ENCODE peak calls at places on chromosomes 12 and 14, in six cellular contexts. One of them, this sample, is unnamed.

GRCh38 chr14:29262979-29263378 is 496.4 kb downstream of the FOXG1 start:
- DNase-seq in fibroblast of pulmonary artery: peak
- DNase-seq in breast epithelium: no peak
- DNase-seq in tibial artery: no peak
- DNase-seq in coronary artery: no peak
- DNase-seq in sigmoid colon: no peak
- DNase-seq in this sample: no peak

GRCh38 chr14:91315844-91316267 is 71.4 kb upstream of the GPR68 start:
- DNase-seq in breast epithelium: no peak
- DNase-seq in fibroblast of pulmonary artery: no peak
- DNase-seq in sigmoid colon: no peak
- DNase-seq in tibial artery: no peak
- DNase-seq in coronary artery: no peak
- DNase-seq in this sample: no peak

GRCh38 chr12:104710940-104711725 is 247.0 kb downstream of the SLC41A2 start:
- DNase-seq in coronary artery: no peak
- DNase-seq in fibroblast of pulmonary artery: peak
- DNase-seq in sigmoid colon: no peak
- DNase-seq in breast epithelium: no peak
- DNase-seq in tibial artery: no peak
- DNase-seq in this sample: no peak

GRCh38 chr12:6141048-6141447 is 16.6 kb upstream of the VWF start:
- DNase-seq in tibial artery: no peak
- DNase-seq in coronary artery: no peak
- DNase-seq in sigmoid colon: no peak
- DNase-seq in breast epithelium: no peak
- DNase-seq in fibroblast of pulmonary artery: peak
- DNase-seq in this sample: no peak

GRCh38 chr12:116876151-116876869 is 4.9 kb downstream of the HRK start:
- DNase-seq in coronary artery: no peak
- DNase-seq in breast epithelium: no peak
- DNase-seq in sigmoid colon: no peak
- DNase-seq in tibial artery: no peak
- DNase-seq in fibroblast of pulmonary artery: no peak
- DNase-seq in this sample: no peak

GRCh38 chr14:98293527-98293926 is 978.5 kb downstream of the BCL11B start:
- DNase-seq in fibroblast of pulmonary artery: no peak
- DNase-seq in tibial artery: no peak
- DNase-seq in coronary artery: no peak
- DNase-seq in breast epithelium: no peak
- DNase-seq in sigmoid colon: no peak
- DNase-seq in this sample: no peak

GRCh38 chr12:15563683-15564082 is 225.5 kb downstream of the EPS8 start:
- DNase-seq in breast epithelium: no peak
- DNase-seq in coronary artery: no peak
- DNase-seq in sigmoid colon: no peak
- DNase-seq in fibroblast of pulmonary artery: peak
- DNase-seq in tibial artery: no peak
- DNase-seq in this sample: no peak

GRCh38 chr12:124217508-124217981 is 77.3 kb upstream of the RFLNA start:
- DNase-seq in breast epithelium: no peak
- DNase-seq in sigmoid colon: no peak
- DNase-seq in tibial artery: no peak
- DNase-seq in fibroblast of pulmonary artery: no peak
- DNase-seq in coronary artery: no peak
- DNase-seq in this sample: no peak

GRCh38 chr12:128801879-128802391 is 21.8 kb downstream of the SLC15A4 start:
- DNase-seq in breast epithelium: no peak
- DNase-seq in tibial artery: no peak
- DNase-seq in sigmoid colon: peak
- DNase-seq in fibroblast of pulmonary artery: peak
- DNase-seq in coronary artery: no peak
- DNase-seq in this sample: no peak

GRCh38 chr12:104485651-104486341 is 29.0 kb downstream of the CHST11 start:
- DNase-seq in breast epithelium: no peak
- DNase-seq in tibial artery: no peak
- DNase-seq in coronary artery: no peak
- DNase-seq in fibroblast of pulmonary artery: no peak
- DNase-seq in sigmoid colon: no peak
- DNase-seq in this sample: no peak

GRCh38 chr12:89344862-89345202 is 7.5 kb downstream of the DUSP6 start:
- DNase-seq in sigmoid colon: no peak
- DNase-seq in tibial artery: no peak
- DNase-seq in fibroblast of pulmonary artery: no peak
- DNase-seq in breast epithelium: no peak
- DNase-seq in coronary artery: no peak
- DNase-seq in this sample: no peak

GRCh38 chr12:132379996-132380395 is 50.6 kb upstream of the GALNT9 start:
- DNase-seq in tibial artery: no peak
- DNase-seq in fibroblast of pulmonary artery: no peak
- DNase-seq in sigmoid colon: no peak
- DNase-seq in breast epithelium: no peak
- DNase-seq in coronary artery: no peak
- DNase-seq in this sample: no peak

GRCh38 chr12:106392746-106393145 is 35.2 kb downstream of the POLR3B start:
- DNase-seq in tibial artery: no peak
- DNase-seq in fibroblast of pulmonary artery: no peak
- DNase-seq in coronary artery: no peak
- DNase-seq in sigmoid colon: no peak
- DNase-seq in breast epithelium: no peak
- DNase-seq in this sample: no peak

GRCh38 chr12:2395352-2395977 is 342.7 kb downstream of the CACNA1C start:
- DNase-seq in breast epithelium: no peak
- DNase-seq in tibial artery: no peak
- DNase-seq in fibroblast of pulmonary artery: peak
- DNase-seq in coronary artery: no peak
- DNase-seq in sigmoid colon: no peak
- DNase-seq in this sample: peak

GRCh38 chr14:55846852-55847471 is 267.0 kb downstream of the KTN1 start:
- DNase-seq in fibroblast of pulmonary artery: peak
- DNase-seq in tibial artery: peak
- DNase-seq in sigmoid colon: peak
- DNase-seq in coronary artery: no peak
- DNase-seq in breast epithelium: no peak
- DNase-seq in this sample: no peak

GRCh38 chr14:38409081-38409705 is 153.3 kb upstream of the CLEC14A start:
- DNase-seq in tibial artery: no peak
- DNase-seq in coronary artery: no peak
- DNase-seq in breast epithelium: no peak
- DNase-seq in sigmoid colon: no peak
- DNase-seq in fibroblast of pulmonary artery: peak
- DNase-seq in this sample: no peak

GRCh38 chr14:53032161-53032803 is 81.4 kb upstream of the FERMT2 start:
- DNase-seq in coronary artery: no peak
- DNase-seq in fibroblast of pulmonary artery: peak
- DNase-seq in sigmoid colon: peak
- DNase-seq in tibial artery: no peak
- DNase-seq in breast epithelium: no peak
- DNase-seq in this sample: no peak

GRCh38 chr12:132771126-132771838 is 9.7 kb upstream of the ANKLE2 start:
- DNase-seq in fibroblast of pulmonary artery: no peak
- DNase-seq in breast epithelium: no peak
- DNase-seq in coronary artery: no peak
- DNase-seq in tibial artery: no peak
- DNase-seq in sigmoid colon: no peak
- DNase-seq in this sample: no peak

GRCh38 chr14:38737657-38738056 is 365.4 kb downstream of the SEC23A start:
- DNase-seq in coronary artery: no peak
- DNase-seq in tibial artery: no peak
- DNase-seq in sigmoid colon: no peak
- DNase-seq in fibroblast of pulmonary artery: no peak
- DNase-seq in breast epithelium: no peak
- DNase-seq in this sample: no peak

GRCh38 chr12:1776139-1776975 is 44.0 kb upstream of the LRTM2 start:
- DNase-seq in tibial artery: no peak
- DNase-seq in sigmoid colon: no peak
- DNase-seq in coronary artery: no peak
- DNase-seq in fibroblast of pulmonary artery: peak
- DNase-seq in breast epithelium: no peak
- DNase-seq in this sample: no peak

GRCh38 chr12:49933793-49934192 is 16.7 kb upstream of the AQP2 start:
- DNase-seq in breast epithelium: no peak
- DNase-seq in tibial artery: no peak
- DNase-seq in coronary artery: peak
- DNase-seq in fibroblast of pulmonary artery: peak
- DNase-seq in sigmoid colon: no peak
- DNase-seq in this sample: no peak

GRCh38 chr12:64456119-64456518 is 4.2 kb downstream of the TBK1 start:
- DNase-seq in sigmoid colon: no peak
- DNase-seq in breast epithelium: no peak
- DNase-seq in tibial artery: no peak
- DNase-seq in coronary artery: no peak
- DNase-seq in fibroblast of pulmonary artery: no peak
- DNase-seq in this sample: no peak

GRCh38 chr12:70091021-70091521 is 152.2 kb upstream of the CNOT2 start:
- DNase-seq in tibial artery: no peak
- DNase-seq in sigmoid colon: no peak
- DNase-seq in fibroblast of pulmonary artery: no peak
- DNase-seq in coronary artery: no peak
- DNase-seq in breast epithelium: no peak
- DNase-seq in this sample: no peak

GRCh38 chr12:93714382-93714781 is 37.2 kb downstream of the CRADD start:
- DNase-seq in coronary artery: no peak
- DNase-seq in sigmoid colon: no peak
- DNase-seq in tibial artery: no peak
- DNase-seq in breast epithelium: no peak
- DNase-seq in fibroblast of pulmonary artery: no peak
- DNase-seq in this sample: no peak

GRCh38 chr12:93713800-93714199 is 36.6 kb downstream of the CRADD start:
- DNase-seq in sigmoid colon: no peak
- DNase-seq in tibial artery: no peak
- DNase-seq in coronary artery: no peak
- DNase-seq in breast epithelium: no peak
- DNase-seq in fibroblast of pulmonary artery: no peak
- DNase-seq in this sample: no peak

GRCh38 chr12:93710574-93710926 is 33.4 kb downstream of the CRADD start:
- DNase-seq in breast epithelium: no peak
- DNase-seq in tibial artery: no peak
- DNase-seq in sigmoid colon: no peak
- DNase-seq in fibroblast of pulmonary artery: no peak
- DNase-seq in coronary artery: no peak
- DNase-seq in this sample: no peak

GRCh38 chr12:93712204-93712603 is 35.0 kb downstream of the CRADD start:
- DNase-seq in breast epithelium: no peak
- DNase-seq in coronary artery: no peak
- DNase-seq in tibial artery: no peak
- DNase-seq in sigmoid colon: no peak
- DNase-seq in fibroblast of pulmonary artery: no peak
- DNase-seq in this sample: no peak

DNA sequence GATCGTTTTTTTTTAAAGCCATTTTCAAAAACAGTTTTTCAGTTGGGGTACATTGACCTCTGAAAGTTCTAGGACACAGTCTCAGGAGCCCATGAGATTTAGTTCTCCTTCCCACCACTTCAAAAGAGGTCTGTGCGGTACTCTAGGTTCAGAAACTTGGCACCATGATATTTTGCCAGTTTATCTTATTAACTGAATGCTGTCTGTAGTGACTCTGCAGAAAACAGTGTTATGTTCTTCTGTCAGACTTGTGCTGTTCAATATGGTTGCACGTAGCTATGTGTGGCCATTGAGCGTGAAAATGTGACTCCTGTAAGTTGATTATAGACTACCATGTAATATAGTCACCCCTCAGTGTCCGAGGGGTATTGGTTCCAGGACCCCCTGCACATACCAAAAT is 35.9 kb downstream of the CRADD start:
- DNase-seq in coronary artery: no peak
- DNase-seq in fibroblast of pulmonary artery: no peak
- DNase-seq in tibial artery: no peak
- DNase-seq in breast epithelium: no peak
- DNase-seq in sigmoid colon: no peak
- DNase-seq in this sample: no peak
- TF ChIP-seq CTCF in coronary artery: no peak
- TF ChIP-seq CTCF in fibroblast of pulmonary artery: no peak
- TF ChIP-seq CTCF in tibial artery: no peak
- TF ChIP-seq CTCF in breast epithelium: no peak
- TF ChIP-seq CTCF in sigmoid colon: no peak
- TF ChIP-seq CTCF in this sample: no peak

DNA sequence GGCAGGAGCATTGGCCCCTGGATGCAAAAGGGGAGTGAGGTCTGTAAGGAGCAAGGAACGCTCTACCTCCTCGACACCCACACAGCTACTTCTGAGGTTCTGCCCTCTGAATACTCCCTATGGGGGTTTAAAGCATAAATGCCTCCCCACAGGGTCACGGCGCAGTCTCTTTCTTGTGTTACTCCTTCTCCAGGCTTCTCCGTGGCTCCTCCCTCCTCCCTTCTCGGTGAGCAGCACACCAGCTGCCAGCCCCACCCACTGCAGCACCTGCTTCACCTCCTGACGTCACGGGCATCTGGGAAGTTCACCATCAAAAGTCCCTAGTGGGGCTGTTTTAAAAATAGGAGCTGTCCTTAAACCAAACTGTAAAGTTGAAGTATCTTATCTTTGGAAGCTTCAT is 67.3 kb downstream of the SPTB start:
- DNase-seq in breast epithelium: no peak
- DNase-seq in tibial artery: no peak
- DNase-seq in fibroblast of pulmonary artery: no peak
- DNase-seq in sigmoid colon: no peak
- DNase-seq in coronary artery: no peak
- DNase-seq in this sample: no peak
- TF ChIP-seq CTCF in breast epithelium: no peak
- TF ChIP-seq CTCF in tibial artery: no peak
- TF ChIP-seq CTCF in fibroblast of pulmonary artery: no peak
- TF ChIP-seq CTCF in sigmoid colon: no peak
- TF ChIP-seq CTCF in coronary artery: no peak
- TF ChIP-seq CTCF in this sample: no peak

GRCh38 chr12:93802698-93803097 is 125.5 kb downstream of the CRADD start:
- DNase-seq in breast epithelium: no peak
- DNase-seq in tibial artery: no peak
- DNase-seq in sigmoid colon: no peak
- DNase-seq in fibroblast of pulmonary artery: peak
- DNase-seq in coronary artery: no peak
- DNase-seq in this sample: no peak
- TF ChIP-seq CTCF in breast epithelium: no peak
- TF ChIP-seq CTCF in tibial artery: no peak
- TF ChIP-seq CTCF in sigmoid colon: no peak
- TF ChIP-seq CTCF in fibroblast of pulmonary artery: peak
- TF ChIP-seq CTCF in coronary artery: no peak
- TF ChIP-seq CTCF in this sample: no peak

GRCh38 chr12:118655588-118655987 is 279.2 kb downstream of the SUDS3 start:
- DNase-seq in coronary artery: no peak
- DNase-seq in fibroblast of pulmonary artery: no peak
- DNase-seq in breast epithelium: no peak
- DNase-seq in sigmoid colon: no peak
- DNase-seq in tibial artery: no peak
- DNase-seq in this sample: no peak

GRCh38 chr12:118649765-118650585 is 273.6 kb downstream of the SUDS3 start:
- DNase-seq in coronary artery: no peak
- DNase-seq in fibroblast of pulmonary artery: no peak
- DNase-seq in sigmoid colon: no peak
- DNase-seq in breast epithelium: no peak
- DNase-seq in tibial artery: no peak
- DNase-seq in this sample: no peak

GRCh38 chr12:118645219-118645618 is 268.9 kb downstream of the SUDS3 start:
- DNase-seq in breast epithelium: no peak
- DNase-seq in sigmoid colon: no peak
- DNase-seq in fibroblast of pulmonary artery: no peak
- DNase-seq in tibial artery: no peak
- DNase-seq in coronary artery: no peak
- DNase-seq in this sample: no peak

GRCh38 chr12:118651487-118651886 is 275.1 kb downstream of the SUDS3 start:
- DNase-seq in tibial artery: no peak
- DNase-seq in sigmoid colon: no peak
- DNase-seq in breast epithelium: no peak
- DNase-seq in coronary artery: no peak
- DNase-seq in fibroblast of pulmonary artery: no peak
- DNase-seq in this sample: no peak

GRCh38 chr12:118650586-118650960 is 274.2 kb downstream of the SUDS3 start:
- DNase-seq in coronary artery: no peak
- DNase-seq in sigmoid colon: no peak
- DNase-seq in fibroblast of pulmonary artery: no peak
- DNase-seq in tibial artery: no peak
- DNase-seq in breast epithelium: no peak
- DNase-seq in this sample: no peak
- TF ChIP-seq CTCF in coronary artery: no peak
- TF ChIP-seq CTCF in sigmoid colon: no peak
- TF ChIP-seq CTCF in fibroblast of pulmonary artery: no peak
- TF ChIP-seq CTCF in tibial artery: no peak
- TF ChIP-seq CTCF in breast epithelium: no peak
- TF ChIP-seq CTCF in this sample: no peak

This sample was measured in mesothelial cell of epicardium.